ENCODE peak calls at places on chromosomes 11 and 22, in ten cellular contexts. One of them, this sample, is unnamed.

GRCh38 chr11:35282226-35282882 is 137.0 kb downstream of the SLC1A2 start:
- DNase-seq in stimulated activated CD4-positive, alpha-beta T cell treated with anti-CD3 and anti-CD28 coated beads, Interleukin-12 subunit alpha, Interleukin-12 subunit beta, amount 100 ng/mL, for 24 hours: no peak
- DNase-seq in stimulated activated CD8-positive, alpha-beta memory T cell treated with anti-CD3 and anti-CD28 coated beads, Interleukin-4, amount 100 ng/mL, for 48 hours: no peak
- DNase-seq in erythroblast: no peak
- DNase-seq in immature natural killer cell: no peak
- DNase-seq in GDM1: no peak
- DNase-seq in LoVo: no peak
- DNase-seq in DMS 273 treated with DMSO at 0.1 percent for 48 hours: no peak
- DNase-seq in AG08396: no peak
- DNase-seq in stimulated activated naive CD4-positive, alpha-beta T cell: no peak
- DNase-seq in this sample: no peak

GRCh38 chr22:35458547-35459422 is 58.8 kb downstream of the MCM5 start:
- DNase-seq in stimulated activated CD4-positive, alpha-beta T cell treated with anti-CD3 and anti-CD28 coated beads, Interleukin-12 subunit alpha, Interleukin-12 subunit beta, amount 100 ng/mL, for 24 hours: no peak
- DNase-seq in stimulated activated CD8-positive, alpha-beta memory T cell treated with anti-CD3 and anti-CD28 coated beads, Interleukin-4, amount 100 ng/mL, for 48 hours: no peak
- DNase-seq in erythroblast: no peak
- DNase-seq in immature natural killer cell: no peak
- DNase-seq in GDM1: no peak
- DNase-seq in LoVo: no peak
- DNase-seq in DMS 273 treated with DMSO at 0.1 percent for 48 hours: no peak
- DNase-seq in AG08396: no peak
- DNase-seq in stimulated activated naive CD4-positive, alpha-beta T cell: no peak
- DNase-seq in this sample: no peak

GRCh38 chr11:33545941-33546340 is 154.7 kb downstream of the C11orf91 start:
- DNase-seq in stimulated activated CD4-positive, alpha-beta T cell treated with anti-CD3 and anti-CD28 coated beads, Interleukin-12 subunit alpha, Interleukin-12 subunit beta, amount 100 ng/mL, for 24 hours: no peak
- DNase-seq in stimulated activated CD8-positive, alpha-beta memory T cell treated with anti-CD3 and anti-CD28 coated beads, Interleukin-4, amount 100 ng/mL, for 48 hours: no peak
- DNase-seq in erythroblast: no peak
- DNase-seq in immature natural killer cell: no peak
- DNase-seq in GDM1: no peak
- DNase-seq in LoVo: no peak
- DNase-seq in DMS 273 treated with DMSO at 0.1 percent for 48 hours: no peak
- DNase-seq in AG08396: no peak
- DNase-seq in stimulated activated naive CD4-positive, alpha-beta T cell: no peak
- DNase-seq in this sample: no peak

GRCh38 chr11:132050577-132051180 is 680.3 kb downstream of the NTM start:
- DNase-seq in stimulated activated CD4-positive, alpha-beta T cell treated with anti-CD3 and anti-CD28 coated beads, Interleukin-12 subunit alpha, Interleukin-12 subunit beta, amount 100 ng/mL, for 24 hours: no peak
- DNase-seq in stimulated activated CD8-positive, alpha-beta memory T cell treated with anti-CD3 and anti-CD28 coated beads, Interleukin-4, amount 100 ng/mL, for 48 hours: no peak
- DNase-seq in erythroblast: no peak
- DNase-seq in immature natural killer cell: no peak
- DNase-seq in GDM1: no peak
- DNase-seq in LoVo: no peak
- DNase-seq in DMS 273 treated with DMSO at 0.1 percent for 48 hours: no peak
- DNase-seq in AG08396: no peak
- DNase-seq in stimulated activated naive CD4-positive, alpha-beta T cell: no peak
- DNase-seq in this sample: no peak

GRCh38 chr11:69157156-69157821 is 1.6 kb downstream of the SMIM38 start:
- DNase-seq in stimulated activated CD4-positive, alpha-beta T cell treated with anti-CD3 and anti-CD28 coated beads, Interleukin-12 subunit alpha, Interleukin-12 subunit beta, amount 100 ng/mL, for 24 hours: no peak
- DNase-seq in stimulated activated CD8-positive, alpha-beta memory T cell treated with anti-CD3 and anti-CD28 coated beads, Interleukin-4, amount 100 ng/mL, for 48 hours: no peak
- DNase-seq in erythroblast: peak; percentile 7
- DNase-seq in immature natural killer cell: no peak
- DNase-seq in GDM1: no peak
- DNase-seq in LoVo: no peak
- DNase-seq in DMS 273 treated with DMSO at 0.1 percent for 48 hours: no peak
- DNase-seq in AG08396: peak; percentile 85
- DNase-seq in stimulated activated naive CD4-positive, alpha-beta T cell: no peak
- DNase-seq in this sample: no peak

GRCh38 chr11:70581991-70582885 is 183.9 kb downstream of the CTTN start:
- DNase-seq in stimulated activated CD4-positive, alpha-beta T cell treated with anti-CD3 and anti-CD28 coated beads, Interleukin-12 subunit alpha, Interleukin-12 subunit beta, amount 100 ng/mL, for 24 hours: no peak
- DNase-seq in stimulated activated CD8-positive, alpha-beta memory T cell treated with anti-CD3 and anti-CD28 coated beads, Interleukin-4, amount 100 ng/mL, for 48 hours: no peak
- DNase-seq in erythroblast: no peak
- DNase-seq in immature natural killer cell: no peak
- DNase-seq in GDM1: no peak
- DNase-seq in LoVo: no peak
- DNase-seq in DMS 273 treated with DMSO at 0.1 percent for 48 hours: no peak
- DNase-seq in AG08396: no peak
- DNase-seq in stimulated activated naive CD4-positive, alpha-beta T cell: no peak
- DNase-seq in this sample: no peak

GRCh38 chr11:35750981-35751663 is 88.5 kb downstream of the TRIM44 start:
- DNase-seq in stimulated activated CD4-positive, alpha-beta T cell treated with anti-CD3 and anti-CD28 coated beads, Interleukin-12 subunit alpha, Interleukin-12 subunit beta, amount 100 ng/mL, for 24 hours: no peak
- DNase-seq in stimulated activated CD8-positive, alpha-beta memory T cell treated with anti-CD3 and anti-CD28 coated beads, Interleukin-4, amount 100 ng/mL, for 48 hours: no peak
- DNase-seq in erythroblast: no peak
- DNase-seq in immature natural killer cell: no peak
- DNase-seq in GDM1: no peak
- DNase-seq in LoVo: no peak
- DNase-seq in DMS 273 treated with DMSO at 0.1 percent for 48 hours: no peak
- DNase-seq in AG08396: no peak
- DNase-seq in stimulated activated naive CD4-positive, alpha-beta T cell: no peak
- DNase-seq in this sample: no peak

GRCh38 chr11:100681064-100681502 is 6.0 kb upstream of the ARHGAP42 start:
- DNase-seq in stimulated activated CD4-positive, alpha-beta T cell treated with anti-CD3 and anti-CD28 coated beads, Interleukin-12 subunit alpha, Interleukin-12 subunit beta, amount 100 ng/mL, for 24 hours: no peak
- DNase-seq in stimulated activated CD8-positive, alpha-beta memory T cell treated with anti-CD3 and anti-CD28 coated beads, Interleukin-4, amount 100 ng/mL, for 48 hours: peak; percentile 24
- DNase-seq in erythroblast: peak; percentile 3
- DNase-seq in immature natural killer cell: peak; percentile 53
- DNase-seq in GDM1: peak; percentile 4
- DNase-seq in LoVo: peak; percentile 78
- DNase-seq in DMS 273 treated with DMSO at 0.1 percent for 48 hours: no peak
- DNase-seq in AG08396: no peak
- DNase-seq in stimulated activated naive CD4-positive, alpha-beta T cell: no peak
- DNase-seq in this sample: peak; percentile 76

GRCh38 chr11:76656087-76656531 is 14.4 kb downstream of the LRRC32 start:
- DNase-seq in stimulated activated CD4-positive, alpha-beta T cell treated with anti-CD3 and anti-CD28 coated beads, Interleukin-12 subunit alpha, Interleukin-12 subunit beta, amount 100 ng/mL, for 24 hours: no peak
- DNase-seq in stimulated activated CD8-positive, alpha-beta memory T cell treated with anti-CD3 and anti-CD28 coated beads, Interleukin-4, amount 100 ng/mL, for 48 hours: peak; percentile 14
- DNase-seq in erythroblast: no peak
- DNase-seq in immature natural killer cell: no peak
- DNase-seq in GDM1: no peak
- DNase-seq in LoVo: no peak
- DNase-seq in DMS 273 treated with DMSO at 0.1 percent for 48 hours: no peak
- DNase-seq in AG08396: no peak
- DNase-seq in stimulated activated naive CD4-positive, alpha-beta T cell: no peak
- DNase-seq in this sample: no peak

GRCh38 chr11:43397251-43397650 is 38.5 kb downstream of the TTC17 start:
- DNase-seq in stimulated activated CD4-positive, alpha-beta T cell treated with anti-CD3 and anti-CD28 coated beads, Interleukin-12 subunit alpha, Interleukin-12 subunit beta, amount 100 ng/mL, for 24 hours: no peak
- DNase-seq in stimulated activated CD8-positive, alpha-beta memory T cell treated with anti-CD3 and anti-CD28 coated beads, Interleukin-4, amount 100 ng/mL, for 48 hours: no peak
- DNase-seq in erythroblast: no peak
- DNase-seq in immature natural killer cell: no peak
- DNase-seq in GDM1: no peak
- DNase-seq in LoVo: no peak
- DNase-seq in DMS 273 treated with DMSO at 0.1 percent for 48 hours: no peak
- DNase-seq in AG08396: no peak
- DNase-seq in stimulated activated naive CD4-positive, alpha-beta T cell: no peak
- DNase-seq in this sample: no peak

GRCh38 chr11:69088676-69089146 is 40.0 kb downstream of the TPCN2 start:
- DNase-seq in stimulated activated CD4-positive, alpha-beta T cell treated with anti-CD3 and anti-CD28 coated beads, Interleukin-12 subunit alpha, Interleukin-12 subunit beta, amount 100 ng/mL, for 24 hours: peak; percentile 54
- DNase-seq in stimulated activated CD8-positive, alpha-beta memory T cell treated with anti-CD3 and anti-CD28 coated beads, Interleukin-4, amount 100 ng/mL, for 48 hours: peak; percentile 81
- DNase-seq in erythroblast: peak; percentile 85
- DNase-seq in immature natural killer cell: peak; percentile 45
- DNase-seq in GDM1: peak; percentile 19
- DNase-seq in LoVo: peak; percentile 31
- DNase-seq in DMS 273 treated with DMSO at 0.1 percent for 48 hours: peak; percentile 6
- DNase-seq in AG08396: peak; percentile 93
- DNase-seq in stimulated activated naive CD4-positive, alpha-beta T cell: peak; percentile 20
- DNase-seq in this sample: peak; percentile 59

GRCh38 chr11:44615041-44615513 is 49.6 kb downstream of the CD82 start:
- DNase-seq in stimulated activated CD4-positive, alpha-beta T cell treated with anti-CD3 and anti-CD28 coated beads, Interleukin-12 subunit alpha, Interleukin-12 subunit beta, amount 100 ng/mL, for 24 hours: no peak
- DNase-seq in stimulated activated CD8-positive, alpha-beta memory T cell treated with anti-CD3 and anti-CD28 coated beads, Interleukin-4, amount 100 ng/mL, for 48 hours: no peak
- DNase-seq in erythroblast: no peak
- DNase-seq in immature natural killer cell: no peak
- DNase-seq in GDM1: no peak
- DNase-seq in LoVo: no peak
- DNase-seq in DMS 273 treated with DMSO at 0.1 percent for 48 hours: no peak
- DNase-seq in AG08396: no peak
- DNase-seq in stimulated activated naive CD4-positive, alpha-beta T cell: no peak
- DNase-seq in this sample: no peak

GRCh38 chr11:35905901-35906661 is 37.8 kb upstream of the LDLRAD3 start:
- DNase-seq in stimulated activated CD4-positive, alpha-beta T cell treated with anti-CD3 and anti-CD28 coated beads, Interleukin-12 subunit alpha, Interleukin-12 subunit beta, amount 100 ng/mL, for 24 hours: no peak
- DNase-seq in stimulated activated CD8-positive, alpha-beta memory T cell treated with anti-CD3 and anti-CD28 coated beads, Interleukin-4, amount 100 ng/mL, for 48 hours: no peak
- DNase-seq in erythroblast: no peak
- DNase-seq in immature natural killer cell: no peak
- DNase-seq in GDM1: no peak
- DNase-seq in LoVo: no peak
- DNase-seq in DMS 273 treated with DMSO at 0.1 percent for 48 hours: no peak
- DNase-seq in AG08396: no peak
- DNase-seq in stimulated activated naive CD4-positive, alpha-beta T cell: no peak
- DNase-seq in this sample: no peak

GRCh38 chr11:13289081-13289480 is 11.5 kb downstream of the BMAL1 start:
- DNase-seq in stimulated activated CD4-positive, alpha-beta T cell treated with anti-CD3 and anti-CD28 coated beads, Interleukin-12 subunit alpha, Interleukin-12 subunit beta, amount 100 ng/mL, for 24 hours: no peak
- DNase-seq in stimulated activated CD8-positive, alpha-beta memory T cell treated with anti-CD3 and anti-CD28 coated beads, Interleukin-4, amount 100 ng/mL, for 48 hours: no peak
- DNase-seq in erythroblast: no peak
- DNase-seq in immature natural killer cell: no peak
- DNase-seq in GDM1: no peak
- DNase-seq in LoVo: no peak
- DNase-seq in DMS 273 treated with DMSO at 0.1 percent for 48 hours: no peak
- DNase-seq in AG08396: peak; percentile 24
- DNase-seq in stimulated activated naive CD4-positive, alpha-beta T cell: no peak
- DNase-seq in this sample: no peak

GRCh38 chr22:42816339-42816738 is 40.7 kb downstream of the ARFGAP3 start:
- DNase-seq in stimulated activated CD4-positive, alpha-beta T cell treated with anti-CD3 and anti-CD28 coated beads, Interleukin-12 subunit alpha, Interleukin-12 subunit beta, amount 100 ng/mL, for 24 hours: no peak
- DNase-seq in stimulated activated CD8-positive, alpha-beta memory T cell treated with anti-CD3 and anti-CD28 coated beads, Interleukin-4, amount 100 ng/mL, for 48 hours: no peak
- DNase-seq in erythroblast: no peak
- DNase-seq in immature natural killer cell: no peak
- DNase-seq in GDM1: no peak
- DNase-seq in LoVo: no peak
- DNase-seq in DMS 273 treated with DMSO at 0.1 percent for 48 hours: no peak
- DNase-seq in AG08396: no peak
- DNase-seq in stimulated activated naive CD4-positive, alpha-beta T cell: no peak
- DNase-seq in this sample: no peak

GRCh38 chr22:28282346-28282745 is 363.3 kb upstream of the PITPNB start:
- DNase-seq in stimulated activated CD4-positive, alpha-beta T cell treated with anti-CD3 and anti-CD28 coated beads, Interleukin-12 subunit alpha, Interleukin-12 subunit beta, amount 100 ng/mL, for 24 hours: no peak
- DNase-seq in stimulated activated CD8-positive, alpha-beta memory T cell treated with anti-CD3 and anti-CD28 coated beads, Interleukin-4, amount 100 ng/mL, for 48 hours: no peak
- DNase-seq in erythroblast: no peak
- DNase-seq in immature natural killer cell: no peak
- DNase-seq in GDM1: no peak
- DNase-seq in LoVo: no peak
- DNase-seq in DMS 273 treated with DMSO at 0.1 percent for 48 hours: no peak
- DNase-seq in AG08396: no peak
- DNase-seq in stimulated activated naive CD4-positive, alpha-beta T cell: no peak
- DNase-seq in this sample: no peak

GRCh38 chr22:46761539-46762237 is 762 bp upstream of the TBC1D22A start:
- DNase-seq in stimulated activated CD4-positive, alpha-beta T cell treated with anti-CD3 and anti-CD28 coated beads, Interleukin-12 subunit alpha, Interleukin-12 subunit beta, amount 100 ng/mL, for 24 hours: no peak
- DNase-seq in stimulated activated CD8-positive, alpha-beta memory T cell treated with anti-CD3 and anti-CD28 coated beads, Interleukin-4, amount 100 ng/mL, for 48 hours: no peak
- DNase-seq in erythroblast: peak; percentile 30
- DNase-seq in immature natural killer cell: no peak
- DNase-seq in GDM1: no peak
- DNase-seq in LoVo: peak; percentile 5
- DNase-seq in DMS 273 treated with DMSO at 0.1 percent for 48 hours: no peak
- DNase-seq in AG08396: no peak
- DNase-seq in stimulated activated naive CD4-positive, alpha-beta T cell: no peak
- DNase-seq in this sample: peak; percentile 23

GRCh38 chr11:103730151-103730940 is 306.1 kb upstream of the DDI1 start:
- DNase-seq in stimulated activated CD4-positive, alpha-beta T cell treated with anti-CD3 and anti-CD28 coated beads, Interleukin-12 subunit alpha, Interleukin-12 subunit beta, amount 100 ng/mL, for 24 hours: no peak
- DNase-seq in stimulated activated CD8-positive, alpha-beta memory T cell treated with anti-CD3 and anti-CD28 coated beads, Interleukin-4, amount 100 ng/mL, for 48 hours: no peak
- DNase-seq in erythroblast: no peak
- DNase-seq in immature natural killer cell: no peak
- DNase-seq in GDM1: no peak
- DNase-seq in LoVo: no peak
- DNase-seq in DMS 273 treated with DMSO at 0.1 percent for 48 hours: peak; percentile 76
- DNase-seq in AG08396: no peak
- DNase-seq in stimulated activated naive CD4-positive, alpha-beta T cell: no peak
- DNase-seq in this sample: no peak

GRCh38 chr11:10038916-10039315 is 255.1 kb downstream of the SBF2 start:
- DNase-seq in stimulated activated CD4-positive, alpha-beta T cell treated with anti-CD3 and anti-CD28 coated beads, Interleukin-12 subunit alpha, Interleukin-12 subunit beta, amount 100 ng/mL, for 24 hours: no peak
- DNase-seq in stimulated activated CD8-positive, alpha-beta memory T cell treated with anti-CD3 and anti-CD28 coated beads, Interleukin-4, amount 100 ng/mL, for 48 hours: no peak
- DNase-seq in erythroblast: no peak
- DNase-seq in immature natural killer cell: no peak
- DNase-seq in GDM1: no peak
- DNase-seq in LoVo: no peak
- DNase-seq in DMS 273 treated with DMSO at 0.1 percent for 48 hours: no peak
- DNase-seq in AG08396: no peak
- DNase-seq in stimulated activated naive CD4-positive, alpha-beta T cell: no peak
- DNase-seq in this sample: no peak

This sample was measured in Jurkat, Clone E6-1.